ENCODE peak calls at places on chromosomes 2 and 18, in four cellular contexts. One of them, this sample, is unnamed.

GRCh38 chr2:23599691-23600090 is 214.7 kb downstream of the KLHL29 start:
- DNase-seq in H1: no peak
- DNase-seq in GM12878: no peak
- DNase-seq in K562: no peak
- DNase-seq in this sample: no peak

GRCh38 chr18:40911582-40912254 is 1043.3 kb upstream of the PIK3C3 start:
- DNase-seq in H1: no peak
- DNase-seq in GM12878: no peak
- DNase-seq in K562: no peak
- DNase-seq in this sample: no peak

GRCh38 chr2:206259615-206260426 is 14.6 kb upstream of the ZDBF2 start:
- DNase-seq in H1: no peak
- DNase-seq in GM12878: no peak
- DNase-seq in K562: no peak
- DNase-seq in this sample: no peak

GRCh38 chr18:22710628-22711380 is 222.3 kb upstream of the RBBP8 start:
- DNase-seq in H1: no peak
- DNase-seq in GM12878: no peak
- DNase-seq in K562: no peak
- DNase-seq in this sample: no peak

GRCh38 chr2:1482253-1482675 is 69.0 kb downstream of the TPO start:
- DNase-seq in H1: no peak
- DNase-seq in GM12878: no peak
- DNase-seq in K562: no peak
- DNase-seq in this sample: no peak

GRCh38 chr2:187783446-187783845 is 229.2 kb upstream of the TFPI start:
- DNase-seq in H1: no peak
- DNase-seq in GM12878: no peak
- DNase-seq in K562: no peak
- DNase-seq in this sample: no peak

GRCh38 chr2:145287686-145288085 is 767.8 kb upstream of the ZEB2 start:
- DNase-seq in H1: no peak
- DNase-seq in GM12878: no peak
- DNase-seq in K562: no peak
- DNase-seq in this sample: no peak

GRCh38 chr18:23805898-23806297 is 116.6 kb downstream of the LAMA3 start:
- DNase-seq in H1: no peak
- DNase-seq in GM12878: no peak
- DNase-seq in K562: no peak
- DNase-seq in this sample: no peak

GRCh38 chr2:170456914-170457313 is 258.2 kb upstream of the SP5 start:
- DNase-seq in H1: no peak
- DNase-seq in GM12878: no peak
- DNase-seq in K562: no peak
- DNase-seq in this sample: no peak

GRCh38 chr18:76357585-76358265 is 137.3 kb downstream of the ZNF516 start:
- DNase-seq in H1: no peak
- DNase-seq in GM12878: no peak
- DNase-seq in K562: no peak
- DNase-seq in this sample: no peak

GRCh38 chr2:24710806-24711205 is 82.4 kb downstream of the PTRHD1 start:
- DNase-seq in H1: no peak
- DNase-seq in GM12878: no peak
- DNase-seq in K562: no peak
- DNase-seq in this sample: no peak

GRCh38 chr2:157182834-157183396 is 74.6 kb upstream of the GALNT5 start:
- DNase-seq in H1: no peak
- DNase-seq in GM12878: no peak
- DNase-seq in K562: no peak
- DNase-seq in this sample: no peak

GRCh38 chr2:110858135-110858737 is 125.9 kb downstream of the ACOXL start:
- DNase-seq in H1: no peak
- DNase-seq in GM12878: peak
- DNase-seq in K562: no peak
- DNase-seq in this sample: no peak

GRCh38 chr2:53752385-53752784 is 15.2 kb upstream of the CHAC2 start:
- DNase-seq in H1: no peak
- DNase-seq in GM12878: no peak
- DNase-seq in K562: no peak
- DNase-seq in this sample: no peak

GRCh38 chr18:23585007-23585871 is 1.1 kb downstream of the NPC1 start:
- DNase-seq in H1: no peak
- DNase-seq in GM12878: peak
- DNase-seq in K562: peak
- DNase-seq in this sample: no peak

GRCh38 chr2:192960945-192961344 is 766.2 kb upstream of the TMEFF2 start:
- DNase-seq in H1: no peak
- DNase-seq in GM12878: no peak
- DNase-seq in K562: no peak
- DNase-seq in this sample: no peak

GRCh38 chr2:108449410-108450200 is 599 bp downstream of the GCC2 start:
- DNase-seq in H1: no peak
- DNase-seq in GM12878: no peak
- DNase-seq in K562: peak
- DNase-seq in this sample: peak

GRCh38 chr2:47520825-47521665 is 118.1 kb downstream of the MSH2 start:
- DNase-seq in H1: no peak
- DNase-seq in GM12878: peak
- DNase-seq in K562: no peak
- DNase-seq in this sample: no peak

GRCh38 chr2:231717281-231718180 is 9.2 kb downstream of the PTMA start:
- DNase-seq in H1: no peak
- DNase-seq in GM12878: peak
- DNase-seq in K562: peak
- DNase-seq in this sample: peak

GRCh38 chr2:194870974-194871535 is 786.0 kb upstream of the SLC39A10 start:
- DNase-seq in H1: no peak
- DNase-seq in GM12878: no peak
- DNase-seq in K562: no peak
- DNase-seq in this sample: no peak

GRCh38 chr2:33589444-33589843 is 9.7 kb downstream of the FAM98A start:
- DNase-seq in H1: no peak
- DNase-seq in GM12878: no peak
- DNase-seq in K562: no peak
- DNase-seq in this sample: no peak

GRCh38 chr18:55097406-55098170 is 138.3 kb upstream of the CCDC68 start:
- DNase-seq in H1: no peak
- DNase-seq in GM12878: no peak
- DNase-seq in K562: no peak
- DNase-seq in this sample: no peak

GRCh38 chr2:29463181-29463900 is 348.1 kb downstream of the CLIP4 start:
- DNase-seq in H1: no peak
- DNase-seq in GM12878: no peak
- DNase-seq in K562: no peak
- DNase-seq in this sample: no peak

GRCh38 chr18:21241224-21242131 is 554 bp upstream of the GREB1L start:
- DNase-seq in H1: no peak
- DNase-seq in GM12878: no peak
- DNase-seq in K562: no peak
- DNase-seq in this sample: no peak

GRCh38 chr18:28422577-28422976 is 245.6 kb upstream of the CDH2 start:
- DNase-seq in H1: no peak
- DNase-seq in GM12878: no peak
- DNase-seq in K562: no peak
- DNase-seq in this sample: no peak

GRCh38 chr2:1826188-1826905 is 82.0 kb upstream of the PXDN start:
- DNase-seq in H1: no peak
- DNase-seq in GM12878: no peak
- DNase-seq in K562: no peak
- DNase-seq in this sample: no peak

GRCh38 chr18:55245200-55245599 is 285.9 kb upstream of the CCDC68 start:
- DNase-seq in H1: no peak
- DNase-seq in GM12878: no peak
- DNase-seq in K562: no peak
- DNase-seq in this sample: no peak

GRCh38 chr2:14563324-14563723 is 69.2 kb upstream of the LRATD1 start:
- DNase-seq in H1: no peak
- DNase-seq in GM12878: no peak
- DNase-seq in K562: no peak
- DNase-seq in this sample: no peak

GRCh38 chr2:73728043-73728442 is 9.1 kb downstream of the TPRKB start:
- DNase-seq in H1: no peak
- DNase-seq in GM12878: no peak
- DNase-seq in K562: no peak
- DNase-seq in this sample: no peak

DNA sequence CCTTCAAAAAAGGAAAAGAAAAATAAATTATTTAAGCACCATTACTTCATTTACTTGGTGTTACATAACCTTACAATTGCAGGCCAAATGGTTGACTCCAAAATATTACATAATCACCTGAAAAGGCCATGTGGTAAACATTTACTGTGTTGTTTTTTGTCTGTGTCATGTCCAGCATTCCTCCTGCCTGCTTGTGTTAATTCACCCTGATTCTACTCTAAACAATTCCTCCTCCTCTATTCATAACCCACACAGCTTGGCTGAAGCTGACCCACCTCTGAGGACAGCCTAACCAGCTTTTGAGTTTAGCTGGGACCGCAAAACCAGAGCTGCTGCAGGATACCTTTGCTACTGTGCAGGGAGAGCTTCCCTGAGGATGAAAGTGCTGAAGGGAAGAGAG is 35.4 kb downstream of the TMX3 start:
- DNase-seq in H1: no peak
- DNase-seq in GM12878: no peak
- DNase-seq in K562: no peak
- DNase-seq in this sample: no peak
- TF ChIP-seq EGR1 in H1: no peak
- TF ChIP-seq EGR1 in GM12878: no peak
- TF ChIP-seq EGR1 in K562: no peak
- TF ChIP-seq EGR1 in this sample: no peak

GRCh38 chr2:86368181-86368824 is 30.9 kb upstream of the REEP1 start:
- DNase-seq in H1: peak
- DNase-seq in GM12878: no peak
- DNase-seq in K562: peak
- DNase-seq in this sample: peak
- TF ChIP-seq EGR1 in H1: no peak
- TF ChIP-seq EGR1 in GM12878: no peak
- TF ChIP-seq EGR1 in K562: no peak
- TF ChIP-seq EGR1 in this sample: no peak

DNA sequence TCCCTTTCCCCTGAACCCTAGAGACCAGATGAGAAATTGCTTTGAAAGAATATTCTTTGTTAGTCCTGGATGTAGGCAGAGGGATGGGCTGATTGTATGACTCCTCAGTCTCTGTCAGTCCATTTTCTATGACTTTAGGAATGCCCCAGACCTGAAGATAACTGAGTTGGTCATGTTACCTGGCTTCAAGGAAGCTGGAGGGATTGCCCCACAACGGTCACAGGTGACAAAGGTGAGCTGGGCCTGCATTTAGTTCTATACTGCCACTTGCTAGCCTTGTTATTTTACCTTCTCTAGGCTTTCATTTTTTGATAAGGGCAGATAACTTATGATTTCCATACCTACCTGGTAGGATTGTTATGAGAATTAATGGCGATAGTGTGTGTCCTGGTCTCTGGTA is 260.0 kb downstream of the PRKCE start:
- DNase-seq in H1: no peak
- DNase-seq in GM12878: no peak
- DNase-seq in K562: no peak
- DNase-seq in this sample: no peak
- TF ChIP-seq EGR1 in H1: no peak
- TF ChIP-seq EGR1 in GM12878: no peak
- TF ChIP-seq EGR1 in K562: no peak
- TF ChIP-seq EGR1 in this sample: no peak

GRCh38 chr2:178072383-178073301 is at the start of gene PDE11A:
- DNase-seq in H1: peak
- DNase-seq in GM12878: no peak
- DNase-seq in K562: peak
- DNase-seq in this sample: peak
- TF ChIP-seq EGR1 in H1: no peak
- TF ChIP-seq EGR1 in GM12878: no peak
- TF ChIP-seq EGR1 in K562: no peak
- TF ChIP-seq EGR1 in this sample: no peak

GRCh38 chr2:38107738-38108410 is 31.9 kb upstream of the CYP1B1 start:
- DNase-seq in H1: no peak
- DNase-seq in GM12878: no peak
- DNase-seq in K562: no peak
- DNase-seq in this sample: no peak

GRCh38 chr2:38104598-38104997 is 28.6 kb upstream of the CYP1B1 start:
- DNase-seq in H1: no peak
- DNase-seq in GM12878: no peak
- DNase-seq in K562: no peak
- DNase-seq in this sample: no peak

GRCh38 chr2:38105911-38106310 is 30.0 kb upstream of the CYP1B1 start:
- DNase-seq in H1: no peak
- DNase-seq in GM12878: no peak
- DNase-seq in K562: no peak
- DNase-seq in this sample: no peak

GRCh38 chr2:38108907-38109731 is 33.2 kb upstream of the CYP1B1 start:
- DNase-seq in H1: no peak
- DNase-seq in GM12878: no peak
- DNase-seq in K562: no peak
- DNase-seq in this sample: no peak

DNA sequence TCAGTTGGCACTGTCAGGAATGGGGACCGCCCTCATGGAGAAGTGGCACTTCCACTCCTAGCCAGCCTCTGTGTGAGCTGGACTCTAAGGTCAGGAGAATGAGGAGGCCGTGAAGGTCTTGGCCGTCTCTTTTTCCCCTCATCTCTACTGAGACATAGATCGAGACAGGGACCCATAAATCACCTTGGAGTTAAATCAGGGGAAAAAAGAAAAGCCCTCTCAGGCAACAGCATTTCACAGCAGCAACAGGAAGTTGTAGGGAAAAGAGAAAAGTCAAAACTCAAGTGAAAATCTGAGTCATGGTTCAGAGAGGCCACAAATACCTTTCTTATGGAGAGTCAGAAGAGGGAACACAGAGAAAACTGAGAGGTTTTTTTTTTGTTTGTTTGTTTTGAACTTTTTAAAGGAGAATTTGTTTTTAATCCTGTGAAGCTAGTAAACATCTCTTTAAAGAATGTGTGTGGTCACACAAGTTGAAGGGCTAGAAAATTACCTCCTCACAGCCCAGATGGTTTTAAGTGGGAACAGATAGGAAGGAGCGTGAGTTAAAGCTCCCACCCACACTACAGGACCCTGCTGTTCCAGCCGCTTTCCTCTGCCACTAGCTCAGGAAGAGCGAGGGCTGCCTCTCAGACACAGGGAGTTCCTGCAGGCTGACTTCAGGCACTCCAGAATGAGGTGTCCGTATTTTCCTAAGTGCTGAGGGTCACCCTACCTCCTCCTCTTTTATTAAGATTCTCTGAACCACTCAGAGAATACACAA is 30.6 kb upstream of the CYP1B1 start:
- DNase-seq in H1: no peak
- DNase-seq in GM12878: no peak
- DNase-seq in K562: no peak
- DNase-seq in this sample: no peak
- TF ChIP-seq EGR1 in H1: no peak
- TF ChIP-seq EGR1 in GM12878: no peak
- TF ChIP-seq EGR1 in K562: no peak
- TF ChIP-seq EGR1 in this sample: no peak

GRCh38 chr2:181311841-181312240 is 145.3 kb upstream of the ITGA4 start:
- DNase-seq in H1: no peak
- DNase-seq in GM12878: no peak
- DNase-seq in K562: no peak
- DNase-seq in this sample: no peak
- TF ChIP-seq EGR1 in H1: no peak
- TF ChIP-seq EGR1 in GM12878: no peak
- TF ChIP-seq EGR1 in K562: no peak
- TF ChIP-seq EGR1 in this sample: no peak

This sample was measured in HCT116.